ENCODE peak calls at places on chromosome 3, in six cellular contexts. L is A549, I is tibial nerve, W is heart left ventricle, R is adrenal gland, Z is HCT116. U is an unnamed sample.

GRCh38 chr3:178417736-178418135 is 118.5 kb upstream of the KCNMB2 start:
- DNase-seq in L (no peak), I (no peak), W (no peak), R (no peak), Z (no peak), U (no peak)

GRCh38 chr3:52532838-52533622 is 627 bp downstream of the NT5DC2 start:
- DNase-seq in L (peak; percentile 33), I (no peak), W (peak; percentile 37), R (peak; percentile 54), Z (no peak), U (peak; percentile 66)

GRCh38 chr3:28134792-28135375 is 106.5 kb upstream of the CMC1 start:
- DNase-seq in L (no peak), I (no peak), W (no peak), R (no peak), Z (no peak), U (no peak)

GRCh38 chr3:58568572-58569286 is 8.5 kb downstream of the FAM107A start:
- DNase-seq in L (peak; percentile 33), I (peak; percentile 94), W (peak; percentile 75), R (peak; percentile 73), Z (no peak), U (peak; percentile 35)

GRCh38 chr3:193095366-193095765 is 145.7 kb upstream of the PLAAT1 start:
- DNase-seq in L (no peak), I (no peak), W (no peak), R (no peak), Z (no peak), U (no peak)

GRCh38 chr3:38120690-38121450 is 16.1 kb downstream of the ACAA1 start:
- DNase-seq in L (no peak), I (no peak), W (peak; percentile 12), R (peak; percentile 5), Z (no peak), U (no peak)

GRCh38 chr3:127233371-127233770 is 40.4 kb downstream of the PRR23E start:
- DNase-seq in L (no peak), I (no peak), W (no peak), R (no peak), Z (no peak), U (no peak)

GRCh38 chr3:141240290-141241247 is 8.9 kb downstream of the PXYLP1 start:
- DNase-seq in L (no peak), I (no peak), W (no peak), R (no peak), Z (no peak), U (peak; percentile 19)

GRCh38 chr3:98136631-98137030 is 6.1 kb downstream of the OR5H1 start:
- DNase-seq in L (no peak), I (no peak), W (no peak), R (no peak), Z (no peak), U (no peak)

GRCh38 chr3:159991591-159991990 is 3.0 kb downstream of the IL12A start:
- DNase-seq in L (no peak), I (no peak), W (no peak), R (no peak), Z (no peak), U (no peak)

GRCh38 chr3:73611176-73611575 is 13.6 kb downstream of the PDZRN3 start:
- DNase-seq in L (no peak), I (no peak), W (no peak), R (no peak), Z (no peak), U (no peak)

GRCh38 chr3:51706021-51706485 is 815 bp upstream of the GRM2 start:
- DNase-seq in L (no peak), I (no peak), W (no peak), R (no peak), Z (no peak), U (no peak)

GRCh38 chr3:55330756-55331155 is 156.3 kb downstream of the WNT5A start:
- DNase-seq in L (no peak), I (no peak), W (no peak), R (no peak), Z (no peak), U (no peak)

GRCh38 chr3:81378552-81379288 is 382.7 kb downstream of the GBE1 start:
- DNase-seq in L (no peak), I (no peak), W (no peak), R (no peak), Z (no peak), U (no peak)

GRCh38 chr3:122461834-122462233 is 46.0 kb upstream of the WDR5B start:
- DNase-seq in L (no peak), I (no peak), W (no peak), R (no peak), Z (no peak), U (no peak)

GRCh38 chr3:56110886-56111285 is 357.4 kb downstream of the ERC2 start:
- DNase-seq in L (no peak), I (no peak), W (no peak), R (no peak), Z (no peak), U (no peak)

GRCh38 chr3:150729682-150730360 is 26.1 kb upstream of the ERICH6 start:
- DNase-seq in L (no peak), I (no peak), W (no peak), R (no peak), Z (no peak), U (no peak)

GRCh38 chr3:46098319-46098761 is 71.1 kb upstream of the XCR1 start:
- DNase-seq in L (no peak), I (peak; percentile 58), W (peak; percentile 31), R (peak; percentile 21), Z (no peak), U (no peak)
- TF ChIP-seq POLR2A in L (no peak), I (no peak), W (no peak), R (no peak), Z (no peak), U (no peak)

GRCh38 chr3:158095302-158095997 is 10.8 kb downstream of the SHOX2 start:
- DNase-seq in L (no peak), I (no peak), W (no peak), R (no peak), Z (no peak), U (no peak)

GRCh38 chr3:158094235-158094916 is 11.8 kb downstream of the SHOX2 start:
- DNase-seq in L (no peak), I (peak; percentile 45), W (no peak), R (no peak), Z (no peak), U (no peak)

GRCh38 chr3:158093526-158093925 is 12.7 kb downstream of the SHOX2 start:
- DNase-seq in L (no peak), I (no peak), W (no peak), R (no peak), Z (no peak), U (no peak)

GRCh38 chr3:158094917-158095301 is 11.3 kb downstream of the SHOX2 start:
- DNase-seq in L (no peak), I (peak; percentile 25), W (no peak), R (no peak), Z (no peak), U (no peak)

GRCh38 chr3:158091526-158091925 is 14.7 kb downstream of the SHOX2 start:
- DNase-seq in L (peak; percentile 28), I (no peak), W (no peak), R (no peak), Z (no peak), U (no peak)
- TF ChIP-seq POLR2A in L (no peak), I (no peak), W (no peak), R (no peak), Z (no peak), U (no peak)

GRCh38 chr3:4977001-4977888 is 2.0 kb upstream of the BHLHE40 start:
- DNase-seq in L (peak; percentile 62), I (peak; percentile 72), W (peak; percentile 94), R (peak; percentile 93), Z (no peak), U (no peak)
- TF ChIP-seq POLR2A in L (peak; percentile 20), I (no peak), W (no peak), R (peak; percentile 84), Z (peak; percentile 27), U (peak; percentile 42)

GRCh38 chr3:5188419-5189405 is 1.2 kb downstream of the EDEM1 start:
- DNase-seq in L (peak; percentile 54), I (no peak), W (no peak), R (peak; percentile 47), Z (no peak), U (no peak)
- TF ChIP-seq POLR2A in L (no peak), I (no peak), W (no peak), R (no peak), Z (no peak), U (no peak)

DNA sequence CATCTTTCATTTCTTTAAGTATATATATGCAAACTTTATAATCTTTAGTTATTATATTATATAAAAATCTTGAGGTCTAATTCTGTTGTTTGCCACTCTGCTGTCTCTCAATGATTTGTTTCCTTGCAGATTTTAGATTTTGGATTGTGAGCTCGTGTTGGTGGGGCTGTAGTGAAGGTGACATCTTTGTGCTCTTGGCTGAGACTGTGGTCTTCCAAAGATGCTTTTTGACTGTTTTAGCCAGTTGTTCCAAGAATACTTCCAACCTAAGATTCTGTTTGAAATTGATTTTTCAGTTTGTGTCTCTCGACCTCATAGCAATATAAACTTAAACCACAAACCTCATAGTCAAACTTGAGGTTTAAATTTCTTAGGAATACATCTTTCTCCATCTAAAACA is 326.5 kb downstream of the SLC9A9 start:
- DNase-seq in L (no peak), I (no peak), W (no peak), R (no peak), Z (no peak), U (no peak)
- TF ChIP-seq POLR2A in L (no peak), I (no peak), W (no peak), R (no peak), Z (no peak), U (no peak)

GRCh38 chr3:146163584-146163983 is 2.6 kb upstream of the PLOD2 start:
- DNase-seq in L (peak; percentile 77), I (no peak), W (no peak), R (no peak), Z (no peak), U (peak; percentile 45)
- TF ChIP-seq POLR2A in L (no peak), I (no peak), W (no peak), R (no peak), Z (no peak), U (no peak)

DNA sequence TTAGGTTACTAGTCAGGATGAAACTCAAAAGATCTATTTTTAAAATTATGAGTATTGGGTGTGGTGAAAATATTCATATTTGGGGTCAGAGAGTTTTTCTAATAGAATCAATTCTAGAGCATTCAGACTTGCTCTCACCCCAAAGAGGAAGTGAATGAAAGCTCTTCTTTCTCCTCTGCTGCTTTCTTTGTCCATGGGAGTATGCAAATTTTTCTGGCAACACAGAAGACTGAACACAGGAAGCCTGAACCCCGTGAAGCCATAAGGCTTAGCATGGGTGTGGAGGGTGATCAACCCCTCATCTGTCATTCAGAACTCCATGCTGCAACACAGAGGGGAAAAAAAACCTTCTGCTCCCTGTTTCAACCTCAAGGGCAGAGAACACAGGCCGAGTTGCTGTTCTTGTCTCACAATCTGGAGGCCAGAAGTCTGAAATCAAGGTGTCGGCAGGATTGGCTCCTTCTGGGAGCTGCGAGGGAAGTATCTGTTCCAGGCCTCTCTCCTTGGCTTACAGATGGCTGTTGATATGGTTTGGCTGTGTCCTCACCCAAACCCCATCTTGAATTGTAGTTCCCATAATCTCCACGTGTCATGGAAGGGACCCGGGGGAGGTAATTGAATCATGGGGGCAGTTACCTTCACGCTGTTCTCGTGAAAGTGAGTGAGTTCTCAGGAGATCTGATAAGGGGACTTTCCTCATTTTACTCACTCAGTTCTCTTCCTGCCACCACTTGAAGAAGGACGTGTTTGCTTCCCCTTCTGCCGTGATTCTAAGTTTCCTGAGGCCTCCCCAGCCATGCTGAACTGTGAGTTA is 33.7 kb upstream of the CD47 start:
- DNase-seq in L (no peak), I (no peak), W (no peak), R (no peak), Z (no peak), U (no peak)
- TF ChIP-seq POLR2A in L (no peak), I (no peak), W (no peak), R (no peak), Z (no peak), U (no peak)

U was measured in H54.